ENCODE peak calls at places on chromosomes 11 and 22, in four cellular contexts. One of them, this sample, is unnamed.

GRCh38 chr11:60775420-60775961 is 9.6 kb upstream of the MS4A10 start:
- DNase-seq in epithelial cell of esophagus: peak
- DNase-seq in ascending aorta: peak
- DNase-seq in coronary artery: peak
- DNase-seq in this sample: peak

GRCh38 chr11:130063398-130063797 is 6.3 kb upstream of the APLP2 start:
- DNase-seq in epithelial cell of esophagus: peak
- DNase-seq in ascending aorta: no peak
- DNase-seq in coronary artery: no peak
- DNase-seq in this sample: no peak

GRCh38 chr11:123150882-123151281 is 44.2 kb downstream of the CLMP start:
- DNase-seq in epithelial cell of esophagus: no peak
- DNase-seq in ascending aorta: no peak
- DNase-seq in coronary artery: no peak
- DNase-seq in this sample: no peak

GRCh38 chr11:35682230-35683195 is 19.9 kb downstream of the TRIM44 start:
- DNase-seq in epithelial cell of esophagus: no peak
- DNase-seq in ascending aorta: no peak
- DNase-seq in coronary artery: no peak
- DNase-seq in this sample: no peak

GRCh38 chr11:2213384-2213842 is 41.8 kb upstream of the TH start:
- DNase-seq in epithelial cell of esophagus: no peak
- DNase-seq in ascending aorta: peak
- DNase-seq in coronary artery: peak
- DNase-seq in this sample: no peak

GRCh38 chr11:63573881-63574855 is 11.0 kb upstream of the PLAAT2 start:
- DNase-seq in epithelial cell of esophagus: no peak
- DNase-seq in ascending aorta: no peak
- DNase-seq in coronary artery: no peak
- DNase-seq in this sample: no peak

GRCh38 chr11:72058416-72059034 is 21.8 kb downstream of the NUMA1 start:
- DNase-seq in epithelial cell of esophagus: peak
- DNase-seq in ascending aorta: peak
- DNase-seq in coronary artery: no peak
- DNase-seq in this sample: no peak

GRCh38 chr11:123020968-123021367 is 39.3 kb upstream of the BSX start:
- DNase-seq in epithelial cell of esophagus: peak
- DNase-seq in ascending aorta: no peak
- DNase-seq in coronary artery: no peak
- DNase-seq in this sample: no peak

GRCh38 chr22:46050451-46050845 is 73.5 kb upstream of the WNT7B start:
- DNase-seq in epithelial cell of esophagus: no peak
- DNase-seq in ascending aorta: peak
- DNase-seq in coronary artery: peak
- DNase-seq in this sample: no peak

GRCh38 chr11:14411818-14412217 is 52.8 kb upstream of the RRAS2 start:
- DNase-seq in epithelial cell of esophagus: peak
- DNase-seq in ascending aorta: peak
- DNase-seq in coronary artery: no peak
- DNase-seq in this sample: no peak

GRCh38 chr22:21766933-21767462 is 31.4 kb upstream of the YPEL1 start:
- DNase-seq in epithelial cell of esophagus: no peak
- DNase-seq in ascending aorta: no peak
- DNase-seq in coronary artery: no peak
- DNase-seq in this sample: no peak

GRCh38 chr22:38163844-38164577 is 17.6 kb downstream of the PLA2G6 start:
- DNase-seq in epithelial cell of esophagus: no peak
- DNase-seq in ascending aorta: no peak
- DNase-seq in coronary artery: peak
- DNase-seq in this sample: no peak

GRCh38 chr11:118633319-118633690 is 25.9 kb downstream of the PHLDB1 start:
- DNase-seq in epithelial cell of esophagus: no peak
- DNase-seq in ascending aorta: no peak
- DNase-seq in coronary artery: no peak
- DNase-seq in this sample: no peak

GRCh38 chr11:87463486-87464102 is 425.9 kb downstream of the TMEM135 start:
- DNase-seq in epithelial cell of esophagus: peak
- DNase-seq in ascending aorta: no peak
- DNase-seq in coronary artery: no peak
- DNase-seq in this sample: no peak
- TF ChIP-seq CTCF in epithelial cell of esophagus: peak
- TF ChIP-seq CTCF in ascending aorta: no peak
- TF ChIP-seq CTCF in coronary artery: no peak
- TF ChIP-seq CTCF in this sample: peak

GRCh38 chr11:9265211-9266131 is at the start of gene DENND5A:
- DNase-seq in epithelial cell of esophagus: peak
- DNase-seq in ascending aorta: peak
- DNase-seq in coronary artery: peak
- DNase-seq in this sample: peak

GRCh38 chr11:9263840-9264380 is 1.2 kb downstream of the DENND5A start:
- DNase-seq in epithelial cell of esophagus: no peak
- DNase-seq in ascending aorta: no peak
- DNase-seq in coronary artery: no peak
- DNase-seq in this sample: no peak

GRCh38 chr11:9266132-9266736 is 1.1 kb upstream of the DENND5A start:
- DNase-seq in epithelial cell of esophagus: no peak
- DNase-seq in ascending aorta: peak
- DNase-seq in coronary artery: no peak
- DNase-seq in this sample: no peak

GRCh38 chr11:9264381-9265210 is 554 bp downstream of the DENND5A start:
- DNase-seq in epithelial cell of esophagus: peak
- DNase-seq in ascending aorta: peak
- DNase-seq in coronary artery: peak
- DNase-seq in this sample: peak

DNA sequence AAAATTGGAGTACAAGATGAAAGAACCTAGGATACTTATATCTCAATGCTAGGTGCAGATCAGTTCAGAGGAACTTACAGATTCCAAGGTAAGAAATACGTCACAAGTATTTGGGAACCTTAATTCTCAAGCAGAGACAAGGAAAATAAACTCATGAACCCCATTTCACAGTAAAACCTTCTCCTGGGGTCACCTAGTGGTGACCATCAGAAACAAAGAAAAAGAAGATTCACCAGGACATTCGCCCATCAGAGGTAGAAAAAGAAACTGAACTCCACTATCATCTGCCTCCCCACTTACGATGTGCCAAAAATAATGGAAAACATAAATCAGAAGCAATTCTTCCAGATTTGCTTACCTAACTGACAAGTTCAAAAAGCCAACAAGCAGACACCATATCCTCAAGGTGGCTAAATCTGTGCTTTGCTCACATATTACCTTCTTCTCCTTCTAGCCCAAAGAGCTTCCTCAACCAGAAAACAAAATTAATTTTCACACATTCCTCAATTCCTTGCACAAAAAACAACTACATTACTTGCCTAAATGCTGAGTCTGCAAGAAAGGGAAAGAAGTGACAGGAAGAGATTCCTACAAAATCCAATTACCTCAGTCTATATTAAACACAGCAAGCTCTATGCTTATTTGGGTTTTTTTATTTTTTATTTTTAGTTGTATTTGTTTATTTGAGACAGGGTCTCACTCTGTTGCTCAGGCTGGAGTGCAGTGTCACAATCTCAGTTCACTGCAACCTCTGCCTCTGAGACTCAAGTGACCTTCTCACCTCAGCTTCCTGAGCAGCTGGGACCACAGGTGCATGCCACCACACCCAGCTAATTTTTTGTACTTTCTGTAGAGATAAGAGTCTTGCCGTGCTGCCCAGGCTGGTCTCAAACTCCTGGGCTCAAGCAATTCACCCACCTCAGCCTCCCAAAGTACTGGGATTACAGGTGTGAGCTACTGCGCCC is 4.7 kb downstream of the DENND5A start:
- DNase-seq in epithelial cell of esophagus: no peak
- DNase-seq in ascending aorta: peak
- DNase-seq in coronary artery: no peak
- DNase-seq in this sample: no peak
- TF ChIP-seq CTCF in epithelial cell of esophagus: no peak
- TF ChIP-seq CTCF in ascending aorta: no peak
- TF ChIP-seq CTCF in coronary artery: no peak
- TF ChIP-seq CTCF in this sample: peak

DNA sequence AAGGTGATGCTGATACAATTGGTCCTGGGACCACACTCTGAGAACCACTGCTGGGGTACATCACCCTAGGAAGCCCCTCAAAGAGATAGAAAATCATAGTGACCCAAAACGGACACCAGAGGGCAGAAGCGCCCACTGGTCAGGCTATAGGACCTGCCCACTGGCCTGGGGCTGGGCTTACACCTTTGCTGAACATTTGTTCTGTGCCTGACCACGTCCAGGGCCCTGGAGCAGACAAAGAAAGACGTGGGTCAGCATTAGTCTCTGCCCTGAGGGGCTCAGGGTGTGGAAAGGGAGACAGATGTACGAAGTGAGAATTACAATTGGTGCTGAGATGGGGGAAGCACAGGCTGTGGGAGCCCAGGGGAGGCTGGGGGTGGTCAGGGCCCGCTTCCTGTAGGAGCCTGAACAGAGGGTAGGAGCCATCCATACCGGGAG is 14.4 kb upstream of the SERPINH1 start:
- DNase-seq in epithelial cell of esophagus: peak
- DNase-seq in ascending aorta: peak
- DNase-seq in coronary artery: no peak
- DNase-seq in this sample: peak
- TF ChIP-seq CTCF in epithelial cell of esophagus: peak
- TF ChIP-seq CTCF in ascending aorta: peak
- TF ChIP-seq CTCF in coronary artery: peak
- TF ChIP-seq CTCF in this sample: peak

GRCh38 chr11:79055866-79056632 is 384.8 kb downstream of the TENM4 start:
- DNase-seq in epithelial cell of esophagus: no peak
- DNase-seq in ascending aorta: no peak
- DNase-seq in coronary artery: no peak
- DNase-seq in this sample: no peak

GRCh38 chr11:79049627-79050238 is 391.1 kb downstream of the TENM4 start:
- DNase-seq in epithelial cell of esophagus: no peak
- DNase-seq in ascending aorta: no peak
- DNase-seq in coronary artery: no peak
- DNase-seq in this sample: no peak

GRCh38 chr11:79050784-79051183 is 390.0 kb downstream of the TENM4 start:
- DNase-seq in epithelial cell of esophagus: no peak
- DNase-seq in ascending aorta: no peak
- DNase-seq in coronary artery: no peak
- DNase-seq in this sample: no peak

GRCh38 chr11:79054636-79055035 is 386.2 kb downstream of the TENM4 start:
- DNase-seq in epithelial cell of esophagus: peak
- DNase-seq in ascending aorta: no peak
- DNase-seq in coronary artery: no peak
- DNase-seq in this sample: no peak

DNA sequence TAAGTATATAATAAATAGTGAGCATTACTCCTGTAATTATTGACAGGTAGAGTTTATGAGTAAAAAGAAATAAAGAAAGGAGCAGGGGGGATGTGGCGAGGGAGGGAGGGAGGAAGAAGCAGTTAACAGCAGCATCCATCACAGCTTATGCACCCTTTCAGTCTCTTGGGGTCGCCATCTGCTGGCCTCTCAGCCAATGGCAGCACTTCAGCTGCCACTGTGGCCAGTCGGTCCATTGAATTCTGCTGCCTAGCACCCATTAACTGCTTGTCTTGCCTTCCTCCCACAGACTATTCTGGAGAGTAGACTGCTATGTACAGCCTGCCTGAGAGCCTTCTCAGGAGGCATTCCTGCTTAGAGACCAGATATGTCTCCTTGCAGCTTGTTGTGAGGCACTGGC is 388.3 kb downstream of the TENM4 start:
- DNase-seq in epithelial cell of esophagus: peak
- DNase-seq in ascending aorta: no peak
- DNase-seq in coronary artery: no peak
- DNase-seq in this sample: no peak
- TF ChIP-seq CTCF in epithelial cell of esophagus: peak
- TF ChIP-seq CTCF in ascending aorta: no peak
- TF ChIP-seq CTCF in coronary artery: no peak
- TF ChIP-seq CTCF in this sample: peak

GRCh38 chr11:102914238-102915043 is 39.7 kb upstream of the MMP12 start:
- DNase-seq in epithelial cell of esophagus: peak
- DNase-seq in ascending aorta: no peak
- DNase-seq in coronary artery: no peak
- DNase-seq in this sample: no peak
- TF ChIP-seq CTCF in epithelial cell of esophagus: peak
- TF ChIP-seq CTCF in ascending aorta: peak
- TF ChIP-seq CTCF in coronary artery: peak
- TF ChIP-seq CTCF in this sample: peak

GRCh38 chr11:93017821-93018690 is 48.6 kb downstream of the MTNR1B start:
- DNase-seq in epithelial cell of esophagus: peak
- DNase-seq in ascending aorta: no peak
- DNase-seq in coronary artery: no peak
- DNase-seq in this sample: no peak
- TF ChIP-seq CTCF in epithelial cell of esophagus: peak
- TF ChIP-seq CTCF in ascending aorta: no peak
- TF ChIP-seq CTCF in coronary artery: no peak
- TF ChIP-seq CTCF in this sample: no peak